ENCODE peak calls at places on chromosomes 3 and 15, in five cellular contexts. S is omental fat pad, M is AG04450, K is colonic mucosa, W is stomach. E is an unnamed sample.

GRCh38 chr3:116770815-116771450 is 61.4 kb downstream of the TUSC7 start:
- DNase-seq in S (no peak), M (peak; percentile 50), K (peak; percentile 67), W (peak; percentile 62), E (peak; percentile 78)

GRCh38 chr3:13119471-13120220 is 46.4 kb upstream of the IQSEC1 start:
- DNase-seq in S (no peak), M (no peak), K (no peak), W (no peak), E (no peak)

GRCh38 chr3:152299243-152299976 is 30.7 kb downstream of the MBNL1 start:
- DNase-seq in S (no peak), M (no peak), K (no peak), W (no peak), E (no peak)

GRCh38 chr15:83917432-83917831 is 263.5 kb downstream of the ADAMTSL3 start:
- DNase-seq in S (no peak), M (no peak), K (no peak), W (no peak), E (no peak)

GRCh38 chr3:174170248-174170647 is 688.9 kb upstream of the NAALADL2 start:
- DNase-seq in S (no peak), M (no peak), K (no peak), W (no peak), E (no peak)

GRCh38 chr15:47813985-47814384 is 96.7 kb downstream of the SEMA6D start:
- DNase-seq in S (no peak), M (no peak), K (no peak), W (no peak), E (no peak)

GRCh38 chr3:195777975-195778374 is 33.8 kb downstream of the MUC4 start:
- DNase-seq in S (no peak), M (no peak), K (no peak), W (no peak), E (no peak)

GRCh38 chr15:93029613-93030429 is 59.2 kb downstream of the RGMA start:
- DNase-seq in S (no peak), M (no peak), K (no peak), W (no peak), E (no peak)

GRCh38 chr3:51721062-51721745 is 14.3 kb downstream of the GRM2 start:
- DNase-seq in S (no peak), M (no peak), K (no peak), W (no peak), E (no peak)

GRCh38 chr15:33473005-33473404 is 162.2 kb downstream of the RYR3 start:
- DNase-seq in S (no peak), M (no peak), K (no peak), W (no peak), E (no peak)
- TF ChIP-seq CTCF in S (no peak), M (no peak), K (no peak), W (no peak), E (no peak)

GRCh38 chr3:207973-208372 is 11.4 kb downstream of the CHL1 start:
- DNase-seq in S (no peak), M (no peak), K (no peak), W (no peak), E (no peak)
- TF ChIP-seq CTCF in S (no peak), M (no peak), K (no peak), W (no peak), E (no peak)

DNA sequence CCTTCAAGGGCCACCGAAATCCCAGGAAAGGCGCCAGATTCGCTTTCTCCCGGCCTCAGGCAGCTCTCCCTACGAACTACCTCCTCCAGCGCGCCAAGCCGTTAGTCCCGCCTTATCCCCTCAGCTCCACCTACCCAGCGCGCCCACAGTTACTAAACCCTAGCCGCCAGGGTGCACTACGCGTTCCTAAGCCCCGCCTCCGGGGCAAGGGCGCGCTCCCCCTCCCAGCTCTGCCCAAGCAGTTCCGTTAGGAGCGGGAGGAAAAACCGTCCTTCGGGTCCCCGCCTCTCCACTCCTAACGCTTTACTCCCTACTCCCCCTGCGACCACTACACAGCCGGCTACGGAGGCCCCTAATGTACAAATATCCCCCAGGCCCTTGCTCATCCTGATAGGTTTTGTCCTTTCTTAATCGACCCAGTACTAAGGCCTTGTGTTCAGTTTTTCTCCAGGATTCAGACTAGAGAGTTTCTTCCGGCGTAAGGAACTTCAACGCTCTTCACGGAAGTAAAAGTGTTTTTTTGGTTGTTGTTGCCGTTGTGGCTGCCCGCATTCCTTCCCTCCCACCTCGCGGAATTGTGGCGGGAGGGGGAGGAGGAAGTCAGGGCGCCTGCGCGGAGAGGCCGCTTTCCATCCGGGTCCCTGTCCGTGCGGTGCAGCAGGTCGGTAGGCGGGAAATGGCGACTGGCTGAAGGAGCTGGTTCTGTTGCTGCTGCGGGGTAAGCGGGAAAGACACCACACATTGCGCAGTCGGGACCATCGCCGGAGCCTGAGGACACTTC is at the start of gene CTDSPL2:
- DNase-seq in S (peak; percentile 77), M (peak; percentile 98), K (peak; percentile 98), W (peak; percentile 98), E (peak; percentile 93)
- TF ChIP-seq CTCF in S (no peak), M (peak; percentile 43), K (no peak), W (no peak), E (peak; percentile 58)

GRCh38 chr3:150333482-150333881 is 74.6 kb upstream of the TSC22D2 start:
- DNase-seq in S (no peak), M (no peak), K (no peak), W (no peak), E (no peak)
- TF ChIP-seq CTCF in S (no peak), M (no peak), K (no peak), W (no peak), E (no peak)

DNA sequence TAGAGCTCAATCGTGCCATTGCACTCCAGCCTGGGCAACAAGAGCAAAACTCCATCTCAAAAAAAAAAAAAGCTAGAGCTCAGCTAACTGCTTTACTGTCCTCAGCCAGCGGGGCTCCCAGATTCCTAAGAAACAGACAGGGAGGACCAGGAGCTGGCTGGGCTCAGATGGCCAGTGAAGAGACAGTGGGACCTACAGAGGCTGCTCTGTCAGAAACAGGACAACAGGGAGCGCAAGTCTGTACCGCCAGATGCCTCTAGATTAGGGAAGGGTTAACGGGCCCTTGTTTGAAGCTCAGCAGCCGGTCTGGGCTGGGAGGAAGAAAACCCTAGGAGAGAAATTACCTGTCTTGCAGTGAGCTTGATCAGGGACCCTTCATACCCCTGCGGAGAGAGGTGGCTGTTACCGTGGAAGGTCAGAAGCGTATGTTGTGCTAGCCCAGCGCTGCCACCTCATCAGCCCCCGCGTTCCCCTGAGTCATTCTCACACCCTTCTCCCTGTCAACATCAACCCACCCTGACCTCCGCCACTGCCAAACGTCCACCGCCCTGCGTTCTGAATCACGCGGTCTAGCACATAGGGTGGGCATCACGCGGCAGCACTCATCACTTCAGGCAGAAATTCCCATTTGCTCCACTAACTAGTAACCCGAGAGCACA is 25.3 kb downstream of the RBPMS2 start:
- DNase-seq in S (no peak), M (no peak), K (no peak), W (no peak), E (no peak)
- TF ChIP-seq CTCF in S (no peak), M (peak; percentile 27), K (no peak), W (no peak), E (no peak)

DNA sequence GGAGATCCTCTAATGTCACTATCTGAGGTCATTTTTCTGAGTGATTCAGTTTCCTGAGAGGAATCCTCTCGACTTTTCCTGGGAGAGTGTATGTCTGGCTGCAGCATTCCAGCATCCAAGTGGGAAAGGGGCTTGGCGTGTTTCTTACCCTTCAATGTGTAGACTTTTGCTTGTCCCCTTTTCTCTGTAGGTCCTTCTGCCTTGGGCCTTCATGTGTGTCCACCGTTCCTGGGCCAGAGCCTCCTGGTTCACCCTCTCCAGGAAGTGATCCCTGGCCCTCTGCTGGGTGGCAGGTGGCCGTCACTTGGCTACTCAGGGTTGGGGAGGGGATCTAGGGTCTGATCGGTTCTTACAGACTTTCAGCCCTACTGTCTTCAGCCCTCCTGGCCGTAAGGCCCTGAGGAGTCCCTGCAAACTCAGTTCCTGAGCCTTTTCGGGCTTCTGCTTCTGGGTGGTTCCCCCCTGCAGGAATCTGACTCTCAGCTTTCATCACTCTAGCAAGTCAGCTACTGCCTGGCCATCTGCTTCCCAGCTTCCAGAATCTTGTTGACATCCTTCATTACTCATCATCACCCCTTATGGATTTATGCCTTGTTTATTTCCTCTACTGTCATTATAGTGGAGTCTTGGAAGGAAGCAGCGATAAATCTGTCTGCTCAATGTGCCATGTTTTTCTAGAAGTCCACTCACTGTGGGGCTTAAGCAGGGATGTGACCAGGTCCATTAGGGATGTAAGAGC is 36.5 kb downstream of the GOLGA6L10 start:
- DNase-seq in S (no peak), M (no peak), K (no peak), W (peak; percentile 13), E (no peak)
- TF ChIP-seq CTCF in S (no peak), M (no peak), K (no peak), W (no peak), E (no peak)

DNA sequence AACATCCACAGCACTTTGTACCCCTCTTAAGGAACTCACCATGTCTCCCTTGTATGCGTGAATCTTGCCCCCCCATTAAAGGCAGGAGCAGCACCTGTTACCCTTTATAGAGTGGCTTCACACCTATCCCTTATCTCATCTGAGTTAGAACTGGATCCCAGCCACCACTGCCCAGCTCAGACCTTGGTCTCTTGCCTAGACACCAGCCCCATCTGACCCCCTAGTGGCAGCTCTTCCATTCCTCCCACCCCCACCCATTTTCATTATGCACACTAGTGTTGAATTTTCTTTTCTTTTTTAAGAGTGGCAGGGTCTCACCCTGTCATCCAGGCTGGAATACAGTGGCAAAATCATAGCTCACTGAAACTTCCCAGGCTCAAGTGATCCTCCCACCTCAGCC is 3.2 kb upstream of the ZFYVE19 start:
- DNase-seq in S (no peak), M (no peak), K (no peak), W (no peak), E (no peak)
- TF ChIP-seq CTCF in S (no peak), M (no peak), K (no peak), W (no peak), E (no peak)

E was measured in tibial nerve.